ENCODE peak calls at places on chromosomes 12 and 14, in ten cellular contexts. One of them, this sample, is unnamed.

GRCh38 chr14:67331368-67332125 is 28.1 kb downstream of the ATP6V1D start:
- DNase-seq in nucleus accumbens: no peak
- DNase-seq in A673: no peak
- DNase-seq in left ventricle myocardium superior: no peak
- DNase-seq in NCI-H2081: no peak
- DNase-seq in H9: no peak
- DNase-seq in right lobe of liver: no peak
- DNase-seq in coronary artery: no peak
- DNase-seq in CD4-positive, alpha-beta T cell: no peak
- DNase-seq in CMK: no peak
- DNase-seq in this sample: no peak

GRCh38 chr14:74563621-74564159 is 48.3 kb downstream of the LTBP2 start:
- DNase-seq in CMK: no peak
- DNase-seq in nucleus accumbens: no peak
- DNase-seq in right lobe of liver: no peak
- DNase-seq in left ventricle myocardium superior: no peak
- DNase-seq in coronary artery: no peak
- DNase-seq in H9: no peak
- DNase-seq in A673: no peak
- DNase-seq in CD4-positive, alpha-beta T cell: no peak
- DNase-seq in NCI-H2081: no peak
- DNase-seq in this sample: no peak

GRCh38 chr14:65229431-65230286 is 127.3 kb upstream of the MAX start:
- DNase-seq in CD4-positive, alpha-beta T cell: peak
- DNase-seq in left ventricle myocardium superior: peak
- DNase-seq in A673: peak
- DNase-seq in nucleus accumbens: peak
- DNase-seq in NCI-H2081: peak
- DNase-seq in right lobe of liver: peak
- DNase-seq in coronary artery: no peak
- DNase-seq in H9: peak
- DNase-seq in CMK: no peak
- DNase-seq in this sample: no peak

GRCh38 chr14:103474893-103475292 is 47.7 kb downstream of the CKB start:
- DNase-seq in A673: no peak
- DNase-seq in NCI-H2081: no peak
- DNase-seq in nucleus accumbens: no peak
- DNase-seq in CD4-positive, alpha-beta T cell: no peak
- DNase-seq in left ventricle myocardium superior: no peak
- DNase-seq in coronary artery: no peak
- DNase-seq in H9: no peak
- DNase-seq in CMK: no peak
- DNase-seq in right lobe of liver: no peak
- DNase-seq in this sample: no peak

GRCh38 chr14:26820101-26820500 is 222.3 kb upstream of the NOVA1 start:
- DNase-seq in A673: no peak
- DNase-seq in H9: no peak
- DNase-seq in left ventricle myocardium superior: no peak
- DNase-seq in right lobe of liver: no peak
- DNase-seq in CMK: no peak
- DNase-seq in coronary artery: no peak
- DNase-seq in CD4-positive, alpha-beta T cell: no peak
- DNase-seq in NCI-H2081: peak
- DNase-seq in nucleus accumbens: no peak
- DNase-seq in this sample: no peak

GRCh38 chr12:58943079-58943478 is 22.8 kb upstream of the LRIG3 start:
- DNase-seq in A673: no peak
- DNase-seq in right lobe of liver: no peak
- DNase-seq in nucleus accumbens: no peak
- DNase-seq in left ventricle myocardium superior: no peak
- DNase-seq in NCI-H2081: no peak
- DNase-seq in CD4-positive, alpha-beta T cell: no peak
- DNase-seq in H9: no peak
- DNase-seq in coronary artery: no peak
- DNase-seq in CMK: no peak
- DNase-seq in this sample: no peak

GRCh38 chr14:55975281-55975905 is 142.8 kb upstream of the PELI2 start:
- DNase-seq in coronary artery: no peak
- DNase-seq in A673: no peak
- DNase-seq in nucleus accumbens: no peak
- DNase-seq in H9: no peak
- DNase-seq in left ventricle myocardium superior: no peak
- DNase-seq in right lobe of liver: no peak
- DNase-seq in CD4-positive, alpha-beta T cell: no peak
- DNase-seq in CMK: no peak
- DNase-seq in NCI-H2081: no peak
- DNase-seq in this sample: no peak

GRCh38 chr12:6476496-6476895 is 6.0 kb upstream of the VAMP1 start:
- DNase-seq in H9: no peak
- DNase-seq in CD4-positive, alpha-beta T cell: no peak
- DNase-seq in right lobe of liver: no peak
- DNase-seq in NCI-H2081: no peak
- DNase-seq in left ventricle myocardium superior: no peak
- DNase-seq in CMK: no peak
- DNase-seq in coronary artery: no peak
- DNase-seq in nucleus accumbens: no peak
- DNase-seq in A673: no peak
- DNase-seq in this sample: no peak

GRCh38 chr12:82810568-82810967 is 123.9 kb downstream of the TMTC2 start:
- DNase-seq in A673: peak
- DNase-seq in CMK: no peak
- DNase-seq in right lobe of liver: no peak
- DNase-seq in coronary artery: no peak
- DNase-seq in left ventricle myocardium superior: no peak
- DNase-seq in nucleus accumbens: no peak
- DNase-seq in NCI-H2081: no peak
- DNase-seq in CD4-positive, alpha-beta T cell: no peak
- DNase-seq in H9: no peak
- DNase-seq in this sample: no peak

GRCh38 chr12:58877243-58877743 is 43.0 kb downstream of the LRIG3 start:
- DNase-seq in coronary artery: no peak
- DNase-seq in right lobe of liver: peak
- DNase-seq in A673: no peak
- DNase-seq in left ventricle myocardium superior: no peak
- DNase-seq in nucleus accumbens: no peak
- DNase-seq in CMK: no peak
- DNase-seq in CD4-positive, alpha-beta T cell: no peak
- DNase-seq in NCI-H2081: peak
- DNase-seq in H9: no peak
- DNase-seq in this sample: no peak

GRCh38 chr12:18476866-18477265 is 215.5 kb downstream of the PIK3C2G start:
- DNase-seq in nucleus accumbens: no peak
- DNase-seq in CMK: no peak
- DNase-seq in coronary artery: no peak
- DNase-seq in NCI-H2081: no peak
- DNase-seq in A673: no peak
- DNase-seq in right lobe of liver: no peak
- DNase-seq in left ventricle myocardium superior: no peak
- DNase-seq in CD4-positive, alpha-beta T cell: no peak
- DNase-seq in H9: no peak
- DNase-seq in this sample: no peak

GRCh38 chr12:112898380-112898779 is 8.4 kb upstream of the OAS1 start:
- DNase-seq in CMK: no peak
- DNase-seq in NCI-H2081: no peak
- DNase-seq in nucleus accumbens: no peak
- DNase-seq in A673: no peak
- DNase-seq in right lobe of liver: no peak
- DNase-seq in coronary artery: no peak
- DNase-seq in H9: no peak
- DNase-seq in left ventricle myocardium superior: no peak
- DNase-seq in CD4-positive, alpha-beta T cell: no peak
- DNase-seq in this sample: no peak

GRCh38 chr12:132078190-132078589 is 65.9 kb downstream of the DDX51 start:
- DNase-seq in coronary artery: no peak
- DNase-seq in CMK: no peak
- DNase-seq in left ventricle myocardium superior: no peak
- DNase-seq in A673: peak
- DNase-seq in CD4-positive, alpha-beta T cell: no peak
- DNase-seq in right lobe of liver: no peak
- DNase-seq in NCI-H2081: no peak
- DNase-seq in H9: no peak
- DNase-seq in nucleus accumbens: no peak
- DNase-seq in this sample: no peak

GRCh38 chr12:126890097-126890496 is 1376.9 kb upstream of the TMEM132C start:
- DNase-seq in left ventricle myocardium superior: no peak
- DNase-seq in NCI-H2081: no peak
- DNase-seq in CMK: no peak
- DNase-seq in coronary artery: no peak
- DNase-seq in H9: no peak
- DNase-seq in nucleus accumbens: no peak
- DNase-seq in A673: no peak
- DNase-seq in right lobe of liver: no peak
- DNase-seq in CD4-positive, alpha-beta T cell: no peak
- DNase-seq in this sample: no peak

GRCh38 chr12:107359382-107359781 is 266.0 kb upstream of the CRY1 start:
- DNase-seq in left ventricle myocardium superior: no peak
- DNase-seq in A673: peak
- DNase-seq in nucleus accumbens: no peak
- DNase-seq in CMK: no peak
- DNase-seq in coronary artery: no peak
- DNase-seq in right lobe of liver: no peak
- DNase-seq in CD4-positive, alpha-beta T cell: no peak
- DNase-seq in H9: no peak
- DNase-seq in NCI-H2081: no peak
- DNase-seq in this sample: no peak

GRCh38 chr14:93736378-93737014 is 51.8 kb downstream of the PRIMA1 start:
- DNase-seq in H9: peak
- DNase-seq in CD4-positive, alpha-beta T cell: no peak
- DNase-seq in right lobe of liver: no peak
- DNase-seq in NCI-H2081: no peak
- DNase-seq in coronary artery: no peak
- DNase-seq in nucleus accumbens: no peak
- DNase-seq in A673: no peak
- DNase-seq in left ventricle myocardium superior: peak
- DNase-seq in CMK: no peak
- DNase-seq in this sample: no peak

GRCh38 chr14:50399251-50400032 is 2.8 kb upstream of the CDKL1 start:
- DNase-seq in CMK: no peak
- DNase-seq in coronary artery: no peak
- DNase-seq in CD4-positive, alpha-beta T cell: no peak
- DNase-seq in H9: no peak
- DNase-seq in A673: peak
- DNase-seq in right lobe of liver: no peak
- DNase-seq in left ventricle myocardium superior: no peak
- DNase-seq in nucleus accumbens: no peak
- DNase-seq in NCI-H2081: no peak
- DNase-seq in this sample: no peak

GRCh38 chr12:106291342-106291741 is 11.2 kb upstream of the TCP11L2 start:
- DNase-seq in CMK: no peak
- DNase-seq in nucleus accumbens: no peak
- DNase-seq in left ventricle myocardium superior: no peak
- DNase-seq in NCI-H2081: peak
- DNase-seq in CD4-positive, alpha-beta T cell: no peak
- DNase-seq in right lobe of liver: no peak
- DNase-seq in A673: no peak
- DNase-seq in coronary artery: no peak
- DNase-seq in H9: no peak
- DNase-seq in this sample: no peak

GRCh38 chr12:120481022-120481767 is 11.6 kb upstream of the SRSF9 start:
- DNase-seq in A673: no peak
- DNase-seq in CD4-positive, alpha-beta T cell: no peak
- DNase-seq in right lobe of liver: no peak
- DNase-seq in CMK: no peak
- DNase-seq in nucleus accumbens: no peak
- DNase-seq in left ventricle myocardium superior: no peak
- DNase-seq in H9: no peak
- DNase-seq in NCI-H2081: no peak
- DNase-seq in coronary artery: no peak
- DNase-seq in this sample: no peak

GRCh38 chr12:125340791-125341190 is 275.6 kb downstream of the AACS start:
- DNase-seq in NCI-H2081: no peak
- DNase-seq in A673: peak
- DNase-seq in coronary artery: no peak
- DNase-seq in right lobe of liver: peak
- DNase-seq in H9: no peak
- DNase-seq in CD4-positive, alpha-beta T cell: no peak
- DNase-seq in CMK: no peak
- DNase-seq in nucleus accumbens: peak
- DNase-seq in left ventricle myocardium superior: no peak
- DNase-seq in this sample: no peak

GRCh38 chr12:57522887-57523705 is 472 bp downstream of the MBD6 start:
- DNase-seq in NCI-H2081: no peak
- DNase-seq in A673: peak
- DNase-seq in CMK: peak
- DNase-seq in nucleus accumbens: peak
- DNase-seq in CD4-positive, alpha-beta T cell: peak
- DNase-seq in right lobe of liver: peak
- DNase-seq in H9: no peak
- DNase-seq in left ventricle myocardium superior: peak
- DNase-seq in coronary artery: peak
- DNase-seq in this sample: peak

GRCh38 chr12:114174326-114174725 is 208.2 kb upstream of the RBM19 start:
- DNase-seq in CMK: no peak
- DNase-seq in nucleus accumbens: no peak
- DNase-seq in coronary artery: no peak
- DNase-seq in left ventricle myocardium superior: no peak
- DNase-seq in A673: no peak
- DNase-seq in H9: no peak
- DNase-seq in right lobe of liver: no peak
- DNase-seq in CD4-positive, alpha-beta T cell: no peak
- DNase-seq in NCI-H2081: no peak
- DNase-seq in this sample: no peak

GRCh38 chr14:104359969-104360442 is 219.6 kb upstream of the C14orf180 start:
- DNase-seq in coronary artery: peak
- DNase-seq in NCI-H2081: no peak
- DNase-seq in A673: no peak
- DNase-seq in CD4-positive, alpha-beta T cell: no peak
- DNase-seq in H9: peak
- DNase-seq in CMK: no peak
- DNase-seq in nucleus accumbens: no peak
- DNase-seq in right lobe of liver: peak
- DNase-seq in left ventricle myocardium superior: no peak
- DNase-seq in this sample: no peak

GRCh38 chr12:26630546-26631027 is 202.4 kb downstream of the ITPR2 start:
- DNase-seq in CD4-positive, alpha-beta T cell: no peak
- DNase-seq in left ventricle myocardium superior: no peak
- DNase-seq in nucleus accumbens: no peak
- DNase-seq in A673: peak
- DNase-seq in H9: no peak
- DNase-seq in NCI-H2081: no peak
- DNase-seq in coronary artery: no peak
- DNase-seq in CMK: no peak
- DNase-seq in right lobe of liver: no peak
- DNase-seq in this sample: no peak

GRCh38 chr14:99573000-99573330 is 31.0 kb downstream of the CCDC85C start:
- DNase-seq in H9: no peak
- DNase-seq in CMK: no peak
- DNase-seq in CD4-positive, alpha-beta T cell: no peak
- DNase-seq in left ventricle myocardium superior: no peak
- DNase-seq in nucleus accumbens: no peak
- DNase-seq in A673: no peak
- DNase-seq in right lobe of liver: no peak
- DNase-seq in coronary artery: no peak
- DNase-seq in NCI-H2081: peak
- DNase-seq in this sample: no peak

GRCh38 chr12:26833692-26834168 is 736 bp upstream of the ITPR2 start:
- DNase-seq in CD4-positive, alpha-beta T cell: peak
- DNase-seq in H9: peak
- DNase-seq in NCI-H2081: no peak
- DNase-seq in CMK: no peak
- DNase-seq in right lobe of liver: peak
- DNase-seq in nucleus accumbens: no peak
- DNase-seq in left ventricle myocardium superior: peak
- DNase-seq in A673: no peak
- DNase-seq in coronary artery: no peak
- DNase-seq in this sample: no peak

GRCh38 chr14:70013269-70013873 is 134.2 kb downstream of the SMOC1 start:
- DNase-seq in H9: peak
- DNase-seq in nucleus accumbens: no peak
- DNase-seq in coronary artery: no peak
- DNase-seq in left ventricle myocardium superior: no peak
- DNase-seq in A673: peak
- DNase-seq in CMK: no peak
- DNase-seq in CD4-positive, alpha-beta T cell: no peak
- DNase-seq in right lobe of liver: peak
- DNase-seq in NCI-H2081: peak
- DNase-seq in this sample: no peak

GRCh38 chr12:89745286-89745685 is 36.6 kb upstream of the ATP2B1 start:
- DNase-seq in H9: no peak
- DNase-seq in right lobe of liver: no peak
- DNase-seq in CD4-positive, alpha-beta T cell: no peak
- DNase-seq in NCI-H2081: no peak
- DNase-seq in coronary artery: no peak
- DNase-seq in A673: no peak
- DNase-seq in left ventricle myocardium superior: no peak
- DNase-seq in nucleus accumbens: no peak
- DNase-seq in CMK: no peak
- DNase-seq in this sample: no peak

This sample was measured in GF-D8.